ENCODE peak calls at places on chromosomes 13 and 19, in eight cellular contexts. J is NB4; V is astrocyte of the spinal cord; K is epithelial cell of esophagus; N is IMR-90; L is CD4-positive, alpha-beta T cell; I is psoas muscle; D is osteoblast. W is an unnamed sample.

GRCh38 chr13:59478908-59479307 is 684.8 kb downstream of the DIAPH3 start:
- DNase-seq in J (no peak), V (no peak), K (no peak), N (no peak), L (no peak), I (no peak), D (no peak), W (no peak)

GRCh38 chr13:77896977-77897376 is 21.7 kb downstream of the EDNRB start:
- DNase-seq in J (no peak), V (peak), K (no peak), N (no peak), L (no peak), I (no peak), D (no peak), W (no peak)

GRCh38 chr13:50589651-50590054 is 253.8 kb downstream of the DLEU7 start:
- DNase-seq in J (peak), V (peak), K (peak), N (peak), L (no peak), I (no peak), D (peak), W (no peak)

GRCh38 chr19:40424637-40425449 is 949 bp downstream of the SERTAD1 start:
- DNase-seq in J (no peak), V (peak), K (no peak), N (peak), L (no peak), I (no peak), D (peak), W (no peak)

GRCh38 chr13:112651750-112652511 is 37.9 kb upstream of the ATP11A start:
- DNase-seq in J (no peak), V (no peak), K (no peak), N (no peak), L (no peak), I (no peak), D (no peak), W (no peak)

GRCh38 chr19:3620145-3620816 is 6.3 kb downstream of the CACTIN start:
- DNase-seq in J (no peak), V (no peak), K (no peak), N (no peak), L (no peak), I (peak), D (no peak), W (no peak)

GRCh38 chr13:71629167-71629566 is 237.8 kb downstream of the DACH1 start:
- DNase-seq in J (no peak), V (no peak), K (no peak), N (no peak), L (no peak), I (no peak), D (no peak), W (no peak)

GRCh38 chr19:3140667-3141038 is 4.8 kb downstream of the GNA15 start:
- DNase-seq in J (peak), V (no peak), K (no peak), N (no peak), L (no peak), I (no peak), D (no peak), W (no peak)

GRCh38 chr13:97067342-97067895 is 73.1 kb upstream of the OXGR1 start:
- DNase-seq in J (no peak), V (peak), K (no peak), N (no peak), L (no peak), I (no peak), D (no peak), W (no peak)

GRCh38 chr19:51971624-51972023 is 15.0 kb downstream of the ZNF350 start:
- DNase-seq in J (peak), V (peak), K (no peak), N (peak), L (no peak), I (no peak), D (no peak), W (no peak)

GRCh38 chr13:77386046-77386445 is 59.2 kb upstream of the MYCBP2 start:
- DNase-seq in J (peak), V (no peak), K (no peak), N (no peak), L (no peak), I (no peak), D (no peak), W (no peak)

GRCh38 chr19:56086671-56087430 is 34.2 kb downstream of the ZNF787 start:
- DNase-seq in J (no peak), V (no peak), K (no peak), N (no peak), L (no peak), I (no peak), D (peak), W (no peak)

GRCh38 chr13:23608704-23609413 is 38.6 kb downstream of the TNFRSF19 start:
- DNase-seq in J (no peak), V (peak), K (no peak), N (peak), L (no peak), I (peak), D (no peak), W (no peak)

GRCh38 chr19:29247051-29247450 is 34.1 kb upstream of the UQCRFS1 start:
- DNase-seq in J (no peak), V (no peak), K (no peak), N (no peak), L (no peak), I (no peak), D (no peak), W (no peak)

GRCh38 chr13:46339035-46339666 is 47.9 kb downstream of the RUBCNL start:
- DNase-seq in J (peak), V (peak), K (peak), N (peak), L (no peak), I (peak), D (peak), W (no peak)

GRCh38 chr19:3604987-3605343 is 1.7 kb downstream of the TBXA2R start:
- DNase-seq in J (peak), V (no peak), K (no peak), N (no peak), L (no peak), I (no peak), D (no peak), W (no peak)

GRCh38 chr19:15248106-15248505 is 15.9 kb upstream of the EPHX3 start:
- DNase-seq in J (no peak), V (peak), K (no peak), N (peak), L (no peak), I (no peak), D (peak), W (no peak)

GRCh38 chr13:112972867-112973576 is 4.0 kb downstream of the MCF2L start:
- DNase-seq in J (no peak), V (no peak), K (no peak), N (no peak), L (no peak), I (no peak), D (peak), W (no peak)

GRCh38 chr13:110125613-110126272 is 181.2 kb downstream of the COL4A1 start:
- DNase-seq in J (no peak), V (no peak), K (no peak), N (no peak), L (no peak), I (no peak), D (no peak), W (no peak)

GRCh38 chr19:49157445-49158224 is at the start of gene TRPM4:
- DNase-seq in J (peak), V (peak), K (peak), N (peak), L (no peak), I (peak), D (peak), W (peak)

GRCh38 chr19:47399198-47399597 is 20.1 kb downstream of the MEIS3 start:
- DNase-seq in J (peak), V (no peak), K (no peak), N (no peak), L (no peak), I (no peak), D (no peak), W (no peak)

GRCh38 chr19:47402504-47402903 is 16.8 kb downstream of the MEIS3 start:
- DNase-seq in J (peak), V (no peak), K (no peak), N (no peak), L (no peak), I (no peak), D (peak), W (no peak)

GRCh38 chr19:47404334-47405196 is 14.8 kb downstream of the MEIS3 start:
- DNase-seq in J (peak), V (no peak), K (no peak), N (no peak), L (no peak), I (no peak), D (peak), W (peak)

GRCh38 chr19:47398707-47399106 is 20.6 kb downstream of the MEIS3 start:
- DNase-seq in J (peak), V (no peak), K (no peak), N (no peak), L (no peak), I (no peak), D (no peak), W (no peak)
- TF ChIP-seq CTCF in J (no peak), V (no peak), K (no peak), N (no peak), L (no peak), I (no peak), D (no peak), W (no peak)

GRCh38 chr19:13214036-13214730 is 64.0 kb downstream of the IER2 start:
- DNase-seq in J (no peak), V (no peak), K (no peak), N (no peak), L (no peak), I (no peak), D (peak), W (no peak)

GRCh38 chr19:13210941-13211340 is 60.7 kb downstream of the IER2 start:
- DNase-seq in J (no peak), V (no peak), K (no peak), N (no peak), L (no peak), I (no peak), D (peak), W (no peak)

GRCh38 chr19:13209797-13210775 is 59.9 kb downstream of the IER2 start:
- DNase-seq in J (no peak), V (no peak), K (no peak), N (no peak), L (no peak), I (no peak), D (peak), W (no peak)

GRCh38 chr19:13211426-13212308 is 61.5 kb downstream of the IER2 start:
- DNase-seq in J (no peak), V (no peak), K (no peak), N (no peak), L (no peak), I (no peak), D (peak), W (no peak)

GRCh38 chr19:13212759-13213330 is 62.6 kb downstream of the IER2 start:
- DNase-seq in J (peak), V (peak), K (peak), N (peak), L (peak), I (peak), D (peak), W (no peak)
- TF ChIP-seq CTCF in J (peak), V (peak), K (peak), N (peak), L (peak), I (no peak), D (peak), W (peak)

GRCh38 chr19:5050905-5051304 is 82.0 kb downstream of the KDM4B start:
- DNase-seq in J (no peak), V (no peak), K (no peak), N (no peak), L (no peak), I (no peak), D (no peak), W (no peak)
- TF ChIP-seq CTCF in J (no peak), V (no peak), K (no peak), N (no peak), L (no peak), I (no peak), D (no peak), W (no peak)

GRCh38 chr13:93055233-93055632 is 171.4 kb upstream of the GPC6 start:
- DNase-seq in J (no peak), V (no peak), K (no peak), N (no peak), L (no peak), I (no peak), D (no peak), W (no peak)

GRCh38 chr13:93060144-93060543 is 166.5 kb upstream of the GPC6 start:
- DNase-seq in J (no peak), V (no peak), K (no peak), N (no peak), L (no peak), I (no peak), D (no peak), W (no peak)

DNA sequence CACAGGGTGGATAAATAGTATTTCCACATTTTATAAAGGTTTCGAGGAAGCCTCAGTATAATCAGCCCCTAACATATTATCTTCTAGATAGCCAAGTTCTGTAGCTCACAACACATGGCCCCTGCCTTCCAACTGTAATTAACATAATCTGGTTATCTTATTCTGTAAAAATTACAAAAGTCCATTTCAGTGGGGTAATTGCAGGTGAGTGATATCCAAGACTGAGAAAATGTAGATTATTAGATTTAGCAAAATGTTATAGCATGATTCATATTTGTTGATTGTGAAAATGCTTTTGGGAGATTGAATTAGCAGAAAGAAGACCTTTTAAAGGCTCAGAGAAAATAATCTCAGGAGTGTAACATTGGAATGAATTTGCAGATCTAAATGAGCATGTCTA is 168.3 kb upstream of the GPC6 start:
- DNase-seq in J (no peak), V (no peak), K (no peak), N (no peak), L (no peak), I (no peak), D (no peak), W (no peak)
- TF ChIP-seq CTCF in J (no peak), V (no peak), K (no peak), N (no peak), L (no peak), I (no peak), D (no peak), W (no peak)

GRCh38 chr19:7326105-7326877 is 22.4 kb upstream of the ARHGEF18 start:
- DNase-seq in J (peak), V (peak), K (no peak), N (no peak), L (no peak), I (no peak), D (no peak), W (no peak)
- TF ChIP-seq CTCF in J (peak), V (peak), K (peak), N (no peak), L (peak), I (peak), D (peak), W (peak)

GRCh38 chr19:506404-507285 is 652 bp upstream of the TPGS1 start:
- DNase-seq in J (peak), V (peak), K (peak), N (peak), L (peak), I (peak), D (peak), W (peak)
- TF ChIP-seq CTCF in J (peak), V (peak), K (peak), N (peak), L (peak), I (peak), D (peak), W (peak)

GRCh38 chr19:940591-941291 is 14.9 kb downstream of the ARID3A start:
- DNase-seq in J (no peak), V (peak), K (peak), N (peak), L (peak), I (peak), D (peak), W (no peak)
- TF ChIP-seq CTCF in J (no peak), V (no peak), K (no peak), N (no peak), L (no peak), I (no peak), D (no peak), W (no peak)

W was measured in D721Med.